ENCODE peak calls at places on chromosomes 12 and 14, in six cellular contexts. M is AG04450, L is AG04449, S is mucosa of descending colon, T is A549, J is fibroblast of lung. W is an unnamed sample.
A peak's percentile ranks its signal among the peaks of the same experiment; 100 is the strongest.

GRCh38 chr12:103834897-103835390 is 6.1 kb downstream of the NT5DC3 start:
- DNase-seq in M (no peak), L (no peak), S (no peak), T (no peak), J (no peak), W (no peak)

GRCh38 chr14:72619071-72619710 is 274.7 kb downstream of the DPF3 start:
- DNase-seq in M (no peak), L (no peak), S (no peak), T (no peak), J (no peak), W (no peak)

GRCh38 chr12:108457006-108457733 is 57.9 kb upstream of the FICD start:
- DNase-seq in M (no peak), L (no peak), S (no peak), T (peak; percentile 71), J (peak; percentile 36), W (peak; percentile 11)

GRCh38 chr14:31949709-31950108 is 127.4 kb upstream of the ARHGAP5 start:
- DNase-seq in M (no peak), L (no peak), S (no peak), T (no peak), J (peak; percentile 33), W (no peak)

GRCh38 chr12:88625316-88625715 is 45.0 kb upstream of the KITLG start:
- DNase-seq in M (no peak), L (no peak), S (no peak), T (no peak), J (no peak), W (no peak)

GRCh38 chr12:47328831-47329545 is 249.2 kb upstream of the AMIGO2 start:
- DNase-seq in M (peak; percentile 6), L (peak; percentile 41), S (no peak), T (no peak), J (no peak), W (no peak)

GRCh38 chr14:68639518-68640292 is 153.2 kb downstream of the ZFP36L1 start:
- DNase-seq in M (no peak), L (no peak), S (no peak), T (no peak), J (no peak), W (no peak)

GRCh38 chr14:95392841-95393240 is 73.1 kb upstream of the CLMN start:
- DNase-seq in M (no peak), L (no peak), S (no peak), T (no peak), J (no peak), W (no peak)

GRCh38 chr12:130826151-130826801 is 12.8 kb downstream of the STX2 start:
- DNase-seq in M (peak; percentile 21), L (no peak), S (no peak), T (peak; percentile 53), J (peak; percentile 60), W (no peak)

GRCh38 chr12:123057505-123058265 is 77.2 kb downstream of the ARL6IP4 start:
- DNase-seq in M (no peak), L (no peak), S (no peak), T (no peak), J (no peak), W (no peak)

GRCh38 chr14:72075649-72076334 is 143.6 kb downstream of the RGS6 start:
- DNase-seq in M (no peak), L (no peak), S (no peak), T (no peak), J (no peak), W (no peak)

GRCh38 chr14:78633747-78634146 is 463.6 kb downstream of the NRXN3 start:
- DNase-seq in M (no peak), L (no peak), S (no peak), T (no peak), J (no peak), W (no peak)

GRCh38 chr12:40616383-40616900 is 75.8 kb upstream of the CNTN1 start:
- DNase-seq in M (no peak), L (no peak), S (no peak), T (no peak), J (no peak), W (no peak)

GRCh38 chr12:30694971-30695326 is 720 bp downstream of the IPO8 start:
- DNase-seq in M (no peak), L (no peak), S (peak; percentile 61), T (peak; percentile 57), J (peak; percentile 36), W (no peak)

GRCh38 chr12:60830381-60830780 is 1234.6 kb downstream of the SLC16A7 start:
- DNase-seq in M (no peak), L (no peak), S (no peak), T (no peak), J (peak; percentile 36), W (no peak)

GRCh38 chr12:124094733-124095132 is 121.7 kb downstream of the ZNF664 start:
- DNase-seq in M (no peak), L (no peak), S (no peak), T (no peak), J (no peak), W (no peak)

GRCh38 chr14:21385170-21385904 is 1.5 kb upstream of the SUPT16H start:
- DNase-seq in M (no peak), L (no peak), S (no peak), T (no peak), J (no peak), W (no peak)

DNA sequence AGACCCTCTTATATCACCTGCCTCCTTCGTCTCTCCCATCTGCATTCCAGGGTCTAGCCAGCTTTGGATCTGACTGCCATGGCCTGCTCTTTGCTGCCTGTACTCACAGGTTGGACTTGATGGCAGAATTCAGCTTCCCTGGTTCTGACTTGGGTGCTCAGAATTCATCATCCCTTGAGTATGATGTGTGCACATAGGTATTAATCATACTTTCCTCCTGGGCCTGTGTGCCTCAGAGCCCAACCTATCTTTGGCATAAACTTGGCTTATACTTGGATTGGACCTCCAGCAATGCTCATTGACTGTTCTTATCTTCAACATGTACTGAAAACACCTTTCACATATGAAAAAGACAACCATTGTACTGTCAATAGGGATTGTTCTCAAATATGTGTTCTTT is 70.7 kb upstream of the LMNTD1 start:
- DNase-seq in M (no peak), L (no peak), S (no peak), T (no peak), J (no peak), W (no peak)
- TF ChIP-seq CTCF in M (no peak), L (no peak), S (no peak), T (no peak), J (no peak), W (no peak)

GRCh38 chr12:105921055-105921454 is 217.7 kb downstream of the NUAK1 start:
- DNase-seq in M (no peak), L (no peak), S (no peak), T (no peak), J (no peak), W (no peak)

GRCh38 chr12:105916698-105917059 is 222.1 kb downstream of the NUAK1 start:
- DNase-seq in M (no peak), L (no peak), S (no peak), T (no peak), J (no peak), W (no peak)

GRCh38 chr12:105921872-105922669 is 216.7 kb downstream of the NUAK1 start:
- DNase-seq in M (no peak), L (no peak), S (no peak), T (no peak), J (peak; percentile 60), W (no peak)

GRCh38 chr12:105922670-105923102 is 216.1 kb downstream of the NUAK1 start:
- DNase-seq in M (peak; percentile 54), L (peak; percentile 77), S (no peak), T (peak; percentile 39), J (peak; percentile 73), W (peak; percentile 27)

DNA sequence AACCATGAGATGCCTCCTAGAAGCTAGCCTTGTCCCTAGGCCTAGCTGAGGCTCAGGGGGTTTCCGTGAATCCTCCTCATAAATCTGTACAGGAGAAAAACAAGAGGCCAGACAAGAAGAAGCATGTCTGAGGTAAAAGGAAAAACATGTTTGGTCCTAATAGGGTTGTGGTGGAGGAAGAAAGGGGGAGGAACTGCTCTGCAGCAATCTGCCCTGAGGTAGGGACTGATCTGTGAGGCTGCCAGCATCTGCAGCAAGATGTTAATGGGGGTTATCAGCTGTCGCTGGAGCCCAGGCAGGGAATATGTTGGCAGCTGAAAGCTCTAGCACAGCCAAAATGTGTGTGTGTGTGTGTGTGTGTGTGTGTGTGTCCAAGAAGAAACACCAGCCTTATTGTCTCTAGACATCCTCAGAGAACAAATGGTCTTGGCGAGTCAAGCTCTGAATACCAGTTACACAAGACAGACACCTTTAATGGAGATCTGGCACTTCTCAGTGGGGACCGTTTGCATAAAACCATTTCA is 218.5 kb downstream of the NUAK1 start:
- DNase-seq in M (no peak), L (no peak), S (no peak), T (no peak), J (no peak), W (no peak)
- H3K4me3 ChIP-seq in M (no peak overlapping the region), L (no peak overlapping the region), S (no peak overlapping the region), T (no peak overlapping the region), J (no peak overlapping the region), W (no peak overlapping the region)

DNA sequence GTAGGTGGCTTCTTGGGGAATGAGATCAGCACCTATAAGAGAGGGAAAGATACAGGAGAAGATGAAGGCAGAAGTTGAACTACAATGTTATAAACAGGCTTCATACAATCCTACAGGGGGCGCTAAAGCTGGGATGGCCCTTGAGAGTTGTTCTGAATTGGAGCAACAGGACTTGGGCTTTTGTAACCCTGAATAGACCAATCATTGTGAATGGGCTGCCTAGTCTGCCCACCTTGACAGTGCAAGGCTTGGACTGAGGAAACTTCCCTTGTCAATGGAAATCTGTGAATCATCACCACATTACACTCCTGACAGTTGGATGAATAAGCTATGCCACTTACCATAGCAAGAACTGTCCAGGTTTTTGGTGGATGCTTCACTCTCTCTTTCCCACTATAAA is 306.1 kb downstream of the KCNC2 start:
- DNase-seq in M (no peak), L (no peak), S (no peak), T (no peak), J (no peak), W (no peak)
- TF ChIP-seq CTCF in M (peak; percentile 25), L (no peak), S (no peak), T (peak; percentile 19), J (no peak), W (peak; percentile 23)

DNA sequence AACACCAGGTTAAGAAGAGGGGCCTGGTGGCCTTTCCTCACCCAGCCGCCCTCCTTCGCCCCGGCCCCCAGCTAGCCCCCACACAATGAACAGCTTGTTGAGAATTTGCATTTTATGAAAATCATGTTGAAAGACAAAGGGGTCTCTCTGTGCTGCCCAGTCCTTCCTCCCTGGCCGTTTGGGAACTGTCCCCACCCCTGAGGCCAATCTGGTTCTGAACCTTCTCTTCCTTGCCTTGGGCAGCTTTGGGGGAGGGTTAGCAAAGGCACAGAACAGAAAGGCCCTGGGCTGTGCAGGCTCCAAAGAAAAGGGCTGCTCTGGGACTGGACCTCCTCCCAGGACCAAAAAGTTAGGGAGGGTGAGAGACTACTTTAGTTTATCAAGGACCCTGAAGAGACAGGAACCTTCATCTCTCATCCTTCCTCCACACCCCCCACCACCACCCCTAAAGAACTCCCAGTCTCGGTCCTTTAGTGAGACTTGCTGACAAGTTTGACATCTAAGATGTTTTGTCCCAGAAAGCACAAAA is 1.3 kb downstream of the TAMALIN start:
- DNase-seq in M (no peak), L (no peak), S (no peak), T (no peak), J (no peak), W (no peak)
- H3K4me3 ChIP-seq in M (peak overlapping the region; percentile 81), L (peak overlapping the region; percentile 62), S (no peak overlapping the region), T (no peak overlapping the region), J (no peak overlapping the region), W (peak overlapping the region; percentile 65)